ENCODE peak calls at places on chromosomes 13 and 19, in eight cellular contexts. R is retinal pigment epithelial cell, J is MCF 10A, X is Caco-2, W is ascending aorta, C is A673, L is kidney epithelial cell, T is IMR-90. F is an unnamed sample.

GRCh38 chr19:18390075-18390909 is 4.3 kb downstream of the GDF15 start:
- DNase-seq in C (no peak), L (no peak), R (no peak), T (no peak), X (no peak), J (peak), W (no peak), F (no peak)

GRCh38 chr13:79128158-79128557 is 277.9 kb downstream of the RBM26 start:
- DNase-seq in T (peak), L (peak), R (peak), X (no peak), C (no peak), W (no peak), J (peak), F (no peak)

GRCh38 chr19:34173145-34173956 is 1.0 kb downstream of the LSM14A start:
- DNase-seq in L (peak), T (peak), R (no peak), C (peak), X (peak), W (no peak), J (peak), F (no peak)

GRCh38 chr13:95956589-95957148 is 96.5 kb downstream of the UGGT2 start:
- DNase-seq in J (peak), C (no peak), R (no peak), W (no peak), L (no peak), X (no peak), T (no peak), F (no peak)

GRCh38 chr13:114145722-114146121 is 13.3 kb upstream of the RASA3 start:
- DNase-seq in C (no peak), X (peak), J (no peak), T (no peak), R (no peak), L (no peak), W (no peak), F (no peak)

GRCh38 chr19:18190278-18190677 is 2.7 kb upstream of the MPV17L2 start:
- DNase-seq in L (no peak), X (no peak), R (no peak), T (no peak), C (no peak), W (no peak), J (no peak), F (no peak)

GRCh38 chr19:46132508-46133100 is 8.1 kb upstream of the IGFL3 start:
- DNase-seq in R (no peak), J (no peak), W (no peak), C (no peak), L (no peak), T (no peak), X (no peak), F (no peak)

GRCh38 chr19:58361900-58362271 is 665 bp downstream of the ZNF497 start:
- DNase-seq in T (peak), W (no peak), R (no peak), X (peak), J (no peak), L (no peak), C (peak), F (peak)

GRCh38 chr13:74246398-74246975 is 112.3 kb upstream of the KLF12 start:
- DNase-seq in J (no peak), X (no peak), L (no peak), T (peak), R (no peak), C (no peak), W (no peak), F (no peak)

GRCh38 chr19:28847468-28847867 is 365.5 kb downstream of the UQCRFS1 start:
- DNase-seq in L (no peak), X (no peak), T (peak), C (no peak), J (no peak), R (no peak), W (no peak), F (no peak)

GRCh38 chr13:110616103-110617101 is 1.1 kb downstream of the NAXD start:
- DNase-seq in J (peak), W (peak), X (peak), C (peak), T (peak), R (no peak), L (no peak), F (peak)

GRCh38 chr13:77500094-77500493 is 35.4 kb upstream of the SCEL start:
- DNase-seq in J (no peak), C (no peak), T (no peak), W (no peak), R (no peak), L (no peak), X (no peak), F (no peak)

GRCh38 chr19:5321851-5322681 is 18.5 kb downstream of the PTPRS start:
- DNase-seq in W (no peak), C (peak), T (no peak), J (no peak), L (no peak), R (no peak), X (no peak), F (peak)

GRCh38 chr19:7673995-7674667 is 2.8 kb upstream of the MCEMP1 start:
- DNase-seq in C (peak), R (no peak), L (no peak), X (peak), T (peak), W (peak), J (peak), F (no peak)

GRCh38 chr13:76884571-76885202 is 1.5 kb downstream of the KCTD12 start:
- DNase-seq in T (peak), X (no peak), R (no peak), L (no peak), J (peak), W (no peak), C (peak), F (no peak)

GRCh38 chr13:36801035-36801434 is 18.0 kb upstream of the RFXAP start:
- DNase-seq in W (no peak), L (no peak), J (peak), X (no peak), R (no peak), C (no peak), T (no peak), F (no peak)

GRCh38 chr13:27792393-27793218 is at the start of gene GSX1:
- DNase-seq in T (peak), J (no peak), R (peak), W (no peak), X (peak), L (peak), C (peak), F (peak)

GRCh38 chr13:40102854-40103253 is 447.4 kb downstream of the COG6 start:
- DNase-seq in W (no peak), R (peak), J (peak), T (peak), L (peak), X (no peak), C (no peak), F (peak)

GRCh38 chr19:33281296-33281926 is 20.9 kb downstream of the CEBPA start:
- DNase-seq in L (no peak), C (no peak), J (no peak), W (no peak), T (no peak), R (no peak), X (no peak), F (no peak)

GRCh38 chr13:66506031-66506777 is 723.9 kb downstream of the PCDH9 start:
- DNase-seq in L (no peak), C (no peak), X (no peak), J (no peak), T (no peak), W (no peak), R (no peak), F (no peak)

GRCh38 chr13:30585748-30586262 is 31.9 kb upstream of the USPL1 start:
- DNase-seq in W (no peak), T (peak), X (no peak), L (no peak), J (no peak), R (no peak), C (no peak), F (no peak)

GRCh38 chr19:18999896-19000620 is 33.3 kb downstream of the SUGP2 start:
- DNase-seq in L (no peak), T (peak), J (peak), R (no peak), C (no peak), X (no peak), W (no peak), F (no peak)

GRCh38 chr19:57280913-57281425 is 684 bp downstream of the ZNF460 start:
- DNase-seq in C (peak), J (peak), X (no peak), T (no peak), L (no peak), R (no peak), W (no peak), F (peak)

GRCh38 chr19:49155830-49156346 is 692 bp upstream of the HRC start:
- DNase-seq in L (no peak), C (no peak), R (no peak), T (no peak), X (no peak), W (no peak), J (no peak), F (no peak)

GRCh38 chr13:45807520-45808099 is 43.9 kb downstream of the SIAH3 start:
- DNase-seq in W (no peak), L (peak), R (peak), X (peak), J (peak), T (peak), C (peak), F (peak)
- TF ChIP-seq CTCF in W (peak), L (peak), R (peak), X (peak), J (peak), T (peak), C (peak), F (peak)

GRCh38 chr19:3188627-3189596 is 3.2 kb downstream of the NCLN start:
- DNase-seq in C (no peak), W (no peak), R (no peak), T (no peak), J (no peak), L (no peak), X (no peak), F (no peak)
- TF ChIP-seq CTCF in C (no peak), W (no peak), R (no peak), T (no peak), J (no peak), L (no peak), X (no peak), F (no peak)

GRCh38 chr19:44585371-44586141 is 27.8 kb upstream of the IGSF23 start:
- DNase-seq in R (no peak), T (peak), L (no peak), W (no peak), J (peak), C (peak), X (no peak), F (no peak)
- TF ChIP-seq CTCF in R (peak), T (peak), L (no peak), W (no peak), J (no peak), C (peak), X (peak), F (no peak)

GRCh38 chr19:40533508-40533907 is 43.2 kb upstream of the SHKBP1 start:
- DNase-seq in J (no peak), C (no peak), L (no peak), X (no peak), T (no peak), R (no peak), W (no peak), F (no peak)
- TF ChIP-seq CTCF in J (no peak), C (peak), L (peak), X (peak), T (peak), R (peak), W (no peak), F (no peak)

DNA sequence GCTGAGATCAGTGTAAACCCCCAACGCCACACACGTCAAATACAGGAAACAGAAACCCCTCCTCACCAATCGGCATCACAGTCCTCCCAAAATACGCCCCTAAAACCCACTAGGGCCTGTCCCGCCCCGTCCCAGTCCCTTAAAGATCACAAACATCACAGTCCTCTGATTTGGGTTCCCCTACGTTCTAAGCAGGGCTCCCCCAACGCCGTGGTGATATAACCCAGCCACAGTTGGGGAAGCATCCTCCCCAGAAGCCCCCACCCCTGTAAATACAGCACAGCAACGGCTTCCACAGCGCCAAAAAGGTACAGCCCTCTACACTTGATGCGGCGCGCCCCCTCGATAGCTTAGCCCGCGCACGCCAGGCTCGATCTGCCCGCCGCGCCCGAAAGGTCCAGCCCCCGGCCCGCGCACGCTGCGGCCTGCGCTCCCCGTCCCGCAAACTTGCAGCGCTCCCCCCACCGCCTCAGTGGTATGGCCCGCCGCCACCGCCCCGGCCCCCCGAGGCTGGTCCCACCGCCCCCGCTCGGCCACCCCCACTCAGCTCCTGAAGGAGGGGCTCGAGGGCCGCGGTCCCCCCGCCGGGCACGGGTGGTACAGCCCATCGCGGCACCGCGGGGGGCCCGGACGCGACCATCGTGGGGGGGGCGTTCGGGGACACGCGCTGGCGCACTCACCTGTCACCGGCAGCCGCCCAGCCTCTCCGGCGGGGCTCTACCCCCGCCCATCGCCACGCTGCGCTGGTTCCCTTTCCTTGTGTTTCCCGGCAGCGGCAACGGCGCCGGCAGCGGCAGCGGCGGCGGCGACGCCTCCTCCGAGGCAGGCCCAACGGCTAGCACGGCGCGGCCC is at the start of gene AKT2:
- DNase-seq in W (no peak), X (no peak), J (no peak), T (peak), C (peak), R (no peak), L (no peak), F (peak)
- TF ChIP-seq CTCF in W (no peak), X (no peak), J (no peak), T (no peak), C (no peak), R (no peak), L (no peak), F (no peak)

GRCh38 chr19:35555301-35556005 is 8.0 kb downstream of the ATP4A start:
- DNase-seq in X (no peak), T (peak), R (no peak), C (no peak), L (no peak), J (peak), W (no peak), F (no peak)
- TF ChIP-seq CTCF in X (peak), T (peak), R (peak), C (peak), L (peak), J (no peak), W (no peak), F (peak)

DNA sequence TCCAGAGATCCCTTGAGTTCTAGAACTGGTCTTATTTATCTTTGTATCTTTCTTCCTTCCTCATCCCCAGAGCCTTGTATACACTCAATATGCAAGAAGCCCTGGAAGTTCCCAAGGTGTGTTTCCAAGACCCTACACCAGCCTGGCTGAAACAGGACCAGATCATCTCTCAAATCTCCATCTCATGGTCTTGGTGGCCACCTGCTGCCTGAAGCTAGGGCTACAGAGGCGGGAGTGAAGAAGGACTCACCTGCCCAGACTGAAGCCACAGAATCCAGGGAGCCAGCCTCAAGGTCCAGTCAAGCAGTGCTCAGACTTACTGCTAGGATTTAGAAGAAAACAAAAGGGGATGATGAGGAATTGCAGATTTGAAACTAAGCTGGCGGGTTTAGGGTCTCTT is 6.1 kb upstream of the CYSLTR2 start:
- DNase-seq in T (no peak), X (peak), C (no peak), J (no peak), L (no peak), R (no peak), W (no peak), F (no peak)
- TF ChIP-seq CTCF in T (no peak), X (peak), C (no peak), J (no peak), L (no peak), R (no peak), W (no peak), F (no peak)

F was measured in GM10248.